ENCODE peak calls at places on chromosome 9, in six cellular contexts. B, S, G, R, U and O are unnamed samples.

GRCh38 chr9:31183866-31184265 is 1200.6 kb upstream of the ACO1 start:
- DNase-seq in B (no peak), S (no peak), G (no peak), R (no peak), U (no peak), O (no peak)

GRCh38 chr9:5442400-5443011 is 4.8 kb upstream of the PLGRKT start:
- DNase-seq in B (no peak), S (no peak), G (peak; percentile 50), R (peak; percentile 67), U (peak; percentile 41), O (peak; percentile 41)

GRCh38 chr9:113501129-113501686 is 37.7 kb downstream of the RGS3 start:
- DNase-seq in B (no peak), S (no peak), G (no peak), R (no peak), U (no peak), O (no peak)

GRCh38 chr9:136644343-136644592 is 18.4 kb upstream of the EGFL7 start:
- DNase-seq in B (no peak), S (no peak), G (no peak), R (no peak), U (no peak), O (no peak)

GRCh38 chr9:68705636-68706578 is 867 bp downstream of the PIP5K1B start:
- DNase-seq in B (no peak), S (no peak), G (peak; percentile 35), R (peak; percentile 26), U (peak; percentile 8), O (no peak)

GRCh38 chr9:95048225-95049087 is 269.1 kb downstream of the FANCC start:
- DNase-seq in B (peak; percentile 39), S (peak; percentile 17), G (peak; percentile 74), R (peak; percentile 65), U (peak; percentile 54), O (no peak)

GRCh38 chr9:22154064-22154463 is 145.0 kb upstream of the CDKN2B start:
- DNase-seq in B (no peak), S (no peak), G (no peak), R (no peak), U (no peak), O (no peak)

GRCh38 chr9:77841739-77842386 is 189.7 kb downstream of the GNAQ start:
- DNase-seq in B (no peak), S (no peak), G (no peak), R (no peak), U (no peak), O (no peak)

GRCh38 chr9:35816708-35817107 is 1.9 kb upstream of the HINT2 start:
- DNase-seq in B (no peak), S (no peak), G (no peak), R (no peak), U (no peak), O (no peak)

GRCh38 chr9:123866497-123866896 is 63.4 kb downstream of the DENND1A start:
- DNase-seq in B (no peak), S (no peak), G (no peak), R (no peak), U (no peak), O (no peak)

GRCh38 chr9:80648336-80648735 is 1041.0 kb downstream of the TLE1 start:
- DNase-seq in B (no peak), S (no peak), G (no peak), R (no peak), U (no peak), O (peak; percentile 83)

GRCh38 chr9:18499987-18500386 is 26.0 kb downstream of the ADAMTSL1 start:
- DNase-seq in B (no peak), S (no peak), G (peak; percentile 53), R (no peak), U (no peak), O (peak; percentile 14)

GRCh38 chr9:72925126-72925810 is 27.6 kb downstream of the ALDH1A1 start:
- DNase-seq in B (no peak), S (no peak), G (no peak), R (no peak), U (no peak), O (no peak)